ENCODE peak calls at places on chromosomes 7 and 10, in seven cellular contexts. W is mesendoderm, M is astrocyte, L is OCI-LY7, B is fibroblast of the aortic adventitia, U is fibroblast of pulmonary artery, F is cardiac fibroblast. V is an unnamed sample.

GRCh38 chr10:75643944-75644820 is 212.8 kb downstream of the LRMDA start:
- DNase-seq in W (no peak), M (no peak), L (no peak), B (no peak), U (no peak), F (no peak), V (no peak)

GRCh38 chr10:77163670-77164348 is 473.8 kb downstream of the KCNMA1 start:
- DNase-seq in W (peak; percentile 17), M (peak; percentile 98), L (no peak), B (peak; percentile 96), U (peak; percentile 95), F (peak; percentile 91), V (no peak)

GRCh38 chr7:134854816-134855215 is 75.4 kb downstream of the CALD1 start:
- DNase-seq in W (peak; percentile 46), M (no peak), L (peak; percentile 8), B (no peak), U (peak; percentile 48), F (peak; percentile 48), V (no peak)

GRCh38 chr7:32191296-32191695 is 121.1 kb upstream of the PDE1C start:
- DNase-seq in W (no peak), M (no peak), L (no peak), B (no peak), U (no peak), F (no peak), V (no peak)

GRCh38 chr7:145036592-145037386 is 200.9 kb upstream of the TPK1 start:
- DNase-seq in W (peak; percentile 71), M (no peak), L (peak; percentile 65), B (peak; percentile 26), U (peak; percentile 64), F (peak; percentile 61), V (peak; percentile 58)

GRCh38 chr10:21702633-21703111 is 168.6 kb downstream of the MLLT10 start:
- DNase-seq in W (no peak), M (no peak), L (peak; percentile 44), B (no peak), U (no peak), F (no peak), V (peak; percentile 71)

GRCh38 chr10:29343607-29344038 is 54.8 kb downstream of the LYZL1 start:
- DNase-seq in W (no peak), M (peak; percentile 56), L (no peak), B (no peak), U (peak; percentile 8), F (peak; percentile 25), V (peak; percentile 38)

GRCh38 chr10:17236468-17236886 is 8.4 kb downstream of the VIM start:
- DNase-seq in W (no peak), M (no peak), L (no peak), B (peak; percentile 36), U (peak; percentile 29), F (peak; percentile 57), V (no peak)

GRCh38 chr10:126463306-126463705 is 75.0 kb upstream of the ADAM12 start:
- DNase-seq in W (no peak), M (no peak), L (no peak), B (no peak), U (no peak), F (no peak), V (no peak)

GRCh38 chr7:44101966-44102845 is 1.9 kb upstream of the AEBP1 start:
- DNase-seq in W (no peak), M (peak; percentile 53), L (no peak), B (peak; percentile 86), U (peak; percentile 47), F (peak; percentile 70), V (no peak)
- H3K4me3 ChIP-seq in W (no peak overlapping the region), M (no peak overlapping the region), L (peak overlapping the region; percentile 53), B (no peak overlapping the region), U (no peak overlapping the region), F (no peak overlapping the region), V (no peak overlapping the region)

GRCh38 chr10:58754419-58755180 is 241.9 kb downstream of the BICC1 start:
- DNase-seq in W (no peak), M (no peak), L (no peak), B (peak; percentile 60), U (no peak), F (no peak), V (no peak)

GRCh38 chr10:58755688-58756087 is 243.0 kb downstream of the BICC1 start:
- DNase-seq in W (peak; percentile 9), M (peak; percentile 92), L (no peak), B (peak; percentile 90), U (peak; percentile 63), F (peak; percentile 60), V (no peak)

GRCh38 chr10:58758311-58758710 is 245.6 kb downstream of the BICC1 start:
- DNase-seq in W (no peak), M (no peak), L (no peak), B (no peak), U (no peak), F (no peak), V (no peak)

GRCh38 chr10:58757352-58758071 is 244.8 kb downstream of the BICC1 start:
- DNase-seq in W (no peak), M (no peak), L (no peak), B (no peak), U (no peak), F (no peak), V (no peak)

DNA sequence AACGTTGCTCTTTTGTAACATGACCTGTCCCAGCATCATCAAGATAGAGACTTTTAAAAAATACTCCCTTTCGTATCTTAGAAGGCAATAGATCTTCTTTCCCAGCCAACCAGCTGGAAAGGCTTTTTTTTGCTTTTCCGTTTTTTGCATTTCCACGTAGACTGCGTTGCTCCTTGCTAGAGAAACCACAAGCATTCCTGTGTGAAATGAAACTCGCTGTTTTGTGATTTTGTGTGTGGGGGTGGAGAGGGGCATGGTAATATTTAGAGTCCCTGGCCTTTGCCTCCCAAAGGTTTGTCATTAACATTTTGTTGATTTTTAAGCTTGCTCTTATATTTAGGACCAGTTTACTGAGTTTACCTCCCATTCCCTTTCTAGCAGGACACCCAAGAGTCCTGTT is 243.5 kb downstream of the BICC1 start:
- DNase-seq in W (no peak), M (peak; percentile 84), L (no peak), B (peak; percentile 84), U (peak; percentile 65), F (peak; percentile 68), V (no peak)
- H3K4me3 ChIP-seq in W (no peak overlapping the region), M (peak overlapping the region; percentile 40), L (no peak overlapping the region), B (peak overlapping the region; percentile 49), U (peak overlapping the region; percentile 34), F (peak overlapping the region; percentile 30), V (no peak overlapping the region)

DNA sequence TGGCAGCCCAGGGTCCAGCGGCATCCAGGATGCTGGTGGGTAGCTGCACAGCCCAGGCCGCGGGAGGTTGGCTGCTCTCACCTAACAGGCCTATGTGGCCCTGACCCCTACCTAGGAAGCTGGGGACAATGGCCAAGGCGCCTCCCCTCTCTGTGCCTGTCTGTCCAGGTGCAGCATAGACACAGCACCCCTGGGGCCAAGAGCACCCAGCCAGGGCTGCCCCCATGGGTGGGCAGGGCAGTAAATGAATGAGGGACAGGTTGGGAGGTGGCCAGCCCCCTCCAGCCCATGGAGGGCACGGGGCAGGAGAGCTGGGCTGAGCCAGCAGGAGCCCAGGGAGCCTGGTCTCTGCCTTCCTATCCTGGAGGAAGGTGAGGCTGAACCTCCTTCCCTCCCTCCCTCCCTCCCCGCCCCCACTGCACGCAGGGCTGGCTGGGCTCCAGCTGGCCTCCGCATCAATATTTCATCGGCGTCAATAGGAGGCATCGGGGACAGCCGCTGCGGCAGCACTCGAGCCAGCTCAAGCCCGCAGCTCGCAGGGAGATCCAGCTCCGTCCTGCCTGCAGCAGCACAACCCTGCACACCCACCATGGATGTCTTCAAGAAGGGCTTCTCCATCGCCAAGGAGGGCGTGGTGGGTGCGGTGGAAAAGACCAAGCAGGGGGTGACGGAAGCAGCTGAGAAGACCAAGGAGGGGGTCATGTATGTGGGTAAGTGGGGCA is at the start of gene SNCG:
- DNase-seq in W (no peak), M (no peak), L (no peak), B (no peak), U (peak; percentile 52), F (peak; percentile 55), V (no peak)
- H3K4me3 ChIP-seq in W (no peak within 1 kb of the TSS), M (no peak within 1 kb of the TSS), L (no peak within 1 kb of the TSS), B (no peak within 1 kb of the TSS), U (peak within 1 kb of the TSS; percentile 29), F (peak within 1 kb of the TSS; percentile 18), V (no peak within 1 kb of the TSS)

GRCh38 chr7:75638607-75639070 is 100.1 kb downstream of the HIP1 start:
- DNase-seq in W (peak; percentile 78), M (no peak), L (no peak), B (peak; percentile 30), U (peak; percentile 35), F (peak; percentile 55), V (no peak)

GRCh38 chr7:75639893-75640600 is 98.7 kb downstream of the HIP1 start:
- DNase-seq in W (peak; percentile 23), M (no peak), L (no peak), B (no peak), U (no peak), F (no peak), V (no peak)

GRCh38 chr7:75639071-75639892 is 99.5 kb downstream of the HIP1 start:
- DNase-seq in W (peak; percentile 78), M (peak; percentile 24), L (peak; percentile 41), B (peak; percentile 31), U (peak; percentile 47), F (peak; percentile 59), V (no peak)

GRCh38 chr7:75642810-75643486 is 95.8 kb downstream of the HIP1 start:
- DNase-seq in W (peak; percentile 88), M (peak; percentile 54), L (peak; percentile 74), B (peak; percentile 64), U (peak; percentile 85), F (peak; percentile 79), V (peak; percentile 72)

GRCh38 chr7:75637854-75638606 is 100.7 kb downstream of the HIP1 start:
- DNase-seq in W (peak; percentile 27), M (no peak), L (no peak), B (no peak), U (no peak), F (no peak), V (no peak)
- H3K4me3 ChIP-seq in W (peak overlapping the region; percentile 94), M (peak overlapping the region; percentile 63), L (no peak overlapping the region), B (peak overlapping the region; percentile 68), U (peak overlapping the region; percentile 60), F (peak overlapping the region; percentile 57), V (no peak overlapping the region)

GRCh38 chr7:143384741-143385631 is 3.8 kb downstream of the ZYX start:
- DNase-seq in W (no peak), M (no peak), L (no peak), B (no peak), U (peak; percentile 65), F (peak; percentile 64), V (no peak)

GRCh38 chr7:143388051-143388450 is 6.9 kb downstream of the ZYX start:
- DNase-seq in W (no peak), M (no peak), L (no peak), B (no peak), U (no peak), F (no peak), V (no peak)

GRCh38 chr7:143384148-143384547 is 3.0 kb downstream of the ZYX start:
- DNase-seq in W (no peak), M (peak; percentile 56), L (no peak), B (peak; percentile 75), U (peak; percentile 66), F (peak; percentile 60), V (no peak)

GRCh38 chr7:143387156-143387975 is 6.2 kb downstream of the ZYX start:
- DNase-seq in W (no peak), M (no peak), L (no peak), B (no peak), U (no peak), F (no peak), V (no peak)

GRCh38 chr7:143385891-143386781 is 5.0 kb downstream of the ZYX start:
- DNase-seq in W (no peak), M (peak; percentile 54), L (no peak), B (no peak), U (peak; percentile 65), F (peak; percentile 53), V (peak; percentile 42)
- H3K4me3 ChIP-seq in W (no peak overlapping the region), M (peak overlapping the region; percentile 91), L (no peak overlapping the region), B (peak overlapping the region; percentile 41), U (peak overlapping the region; percentile 95), F (peak overlapping the region; percentile 12), V (peak overlapping the region; percentile 2)